ENCODE peak calls at places on chromosomes 13 and 19, in six cellular contexts. U is spleen, A is NCI-H2107, Z is LoVo, I is myocyte, W is SK-N-SH. M is an unnamed sample.

GRCh38 chr19:14150041-14150769 is 13.8 kb upstream of the ASF1B start:
- DNase-seq in U (no peak), A (no peak), Z (no peak), I (no peak), W (peak; percentile 61), M (no peak)

GRCh38 chr19:56668676-56669075 is 2.9 kb downstream of the ZNF835 start:
- DNase-seq in U (no peak), A (no peak), Z (no peak), I (no peak), W (no peak), M (no peak)

GRCh38 chr13:28744091-28744536 is 25.3 kb upstream of the SLC46A3 start:
- DNase-seq in U (no peak), A (no peak), Z (no peak), I (peak; percentile 37), W (no peak), M (no peak)

GRCh38 chr13:42894765-42895181 is 97.3 kb downstream of the EPSTI1 start:
- DNase-seq in U (no peak), A (no peak), Z (peak; percentile 12), I (peak; percentile 91), W (peak; percentile 35), M (no peak)

GRCh38 chr13:37708101-37708500 is 109.5 kb upstream of the POSTN start:
- DNase-seq in U (no peak), A (no peak), Z (no peak), I (no peak), W (no peak), M (no peak)

GRCh38 chr19:47028372-47028672 is 8.7 kb downstream of the NPAS1 start:
- DNase-seq in U (no peak), A (no peak), Z (no peak), I (no peak), W (peak; percentile 78), M (no peak)

GRCh38 chr13:40207110-40207478 is 459.3 kb downstream of the FOXO1 start:
- DNase-seq in U (no peak), A (no peak), Z (no peak), I (no peak), W (no peak), M (peak; percentile 86)

GRCh38 chr13:24267283-24267682 is 42.1 kb upstream of the C1QTNF9 start:
- DNase-seq in U (no peak), A (no peak), Z (no peak), I (no peak), W (no peak), M (no peak)

GRCh38 chr19:47495478-47496372 is 11.7 kb upstream of the KPTN start:
- DNase-seq in U (no peak), A (no peak), Z (no peak), I (no peak), W (no peak), M (no peak)

GRCh38 chr19:29277107-29277506 is 64.2 kb upstream of the UQCRFS1 start:
- DNase-seq in U (peak; percentile 80), A (no peak), Z (no peak), I (peak; percentile 9), W (no peak), M (peak; percentile 72)

GRCh38 chr19:4852484-4852883 is 15.0 kb downstream of the PLIN3 start:
- DNase-seq in U (no peak), A (no peak), Z (no peak), I (no peak), W (no peak), M (no peak)

GRCh38 chr19:29687897-29688728 is 22.9 kb downstream of the PLEKHF1 start:
- DNase-seq in U (no peak), A (no peak), Z (no peak), I (peak; percentile 40), W (no peak), M (no peak)

GRCh38 chr13:84487681-84488080 is 605.4 kb upstream of the SLITRK1 start:
- DNase-seq in U (no peak), A (no peak), Z (no peak), I (peak; percentile 44), W (no peak), M (no peak)

GRCh38 chr13:19169496-19169895 is 12.1 kb downstream of the TUBA3C start:
- DNase-seq in U (no peak), A (no peak), Z (no peak), I (no peak), W (no peak), M (no peak)

GRCh38 chr13:102033719-102034446 is 368.0 kb downstream of the FGF14 start:
- DNase-seq in U (no peak), A (peak; percentile 31), Z (no peak), I (no peak), W (no peak), M (no peak)

GRCh38 chr13:86282450-86282849 is 483.2 kb upstream of the SLITRK6 start:
- DNase-seq in U (no peak), A (no peak), Z (no peak), I (no peak), W (no peak), M (no peak)

GRCh38 chr19:10636304-10636972 is 11.1 kb downstream of the SLC44A2 start:
- DNase-seq in U (no peak), A (no peak), Z (no peak), I (no peak), W (peak; percentile 19), M (no peak)

GRCh38 chr19:18469245-18470107 is 31.5 kb upstream of the ISYNA1 start:
- DNase-seq in U (peak; percentile 89), A (no peak), Z (no peak), I (peak; percentile 67), W (peak; percentile 82), M (peak; percentile 45)

GRCh38 chr19:48991823-48992570 is 1.1 kb downstream of the GYS1 start:
- DNase-seq in U (peak; percentile 81), A (no peak), Z (peak; percentile 68), I (peak; percentile 92), W (peak; percentile 59), M (no peak)

M was measured in OCI-LY7.